ENCODE peak calls at places on chromosomes 12 and 14, in five cellular contexts. One of them, this sample, is unnamed.

GRCh38 chr12:109156586-109156985 is 40.2 kb downstream of the ACACB start:
- ATAC-seq in right cardiac atrium: no peak
- ATAC-seq in IMR-90: no peak
- ATAC-seq in GM12878: no peak
- ATAC-seq in upper lobe of left lung: no peak
- ATAC-seq in this sample: no peak

GRCh38 chr14:65832431-65833253 is 420.1 kb downstream of the FUT8 start:
- ATAC-seq in upper lobe of left lung: no peak
- ATAC-seq in IMR-90: peak; percentile 48
- ATAC-seq in GM12878: no peak
- ATAC-seq in right cardiac atrium: no peak
- ATAC-seq in this sample: no peak

GRCh38 chr12:103314786-103315185 is 181.0 kb downstream of the C12orf42 start:
- ATAC-seq in GM12878: no peak
- ATAC-seq in IMR-90: no peak
- ATAC-seq in right cardiac atrium: no peak
- ATAC-seq in upper lobe of left lung: no peak
- ATAC-seq in this sample: no peak

GRCh38 chr12:82529096-82529495 is 157.6 kb upstream of the TMTC2 start:
- ATAC-seq in IMR-90: no peak
- ATAC-seq in upper lobe of left lung: no peak
- ATAC-seq in GM12878: peak; percentile 52
- ATAC-seq in right cardiac atrium: no peak
- ATAC-seq in this sample: no peak

GRCh38 chr12:94070520-94070919 is 77.9 kb upstream of the PLXNC1 start:
- ATAC-seq in right cardiac atrium: no peak
- ATAC-seq in upper lobe of left lung: no peak
- ATAC-seq in GM12878: no peak
- ATAC-seq in IMR-90: no peak
- ATAC-seq in this sample: no peak

GRCh38 chr12:102197789-102198188 is at the start of gene PMCH:
- ATAC-seq in upper lobe of left lung: no peak
- ATAC-seq in IMR-90: peak; percentile 54
- ATAC-seq in right cardiac atrium: no peak
- ATAC-seq in GM12878: peak; percentile 89
- ATAC-seq in this sample: no peak

GRCh38 chr12:74449872-74450271 is 87.8 kb upstream of the ATXN7L3B start:
- ATAC-seq in upper lobe of left lung: no peak
- ATAC-seq in right cardiac atrium: no peak
- ATAC-seq in IMR-90: no peak
- ATAC-seq in GM12878: no peak
- ATAC-seq in this sample: no peak

GRCh38 chr12:109154485-109155438 is 38.4 kb downstream of the ACACB start:
- ATAC-seq in upper lobe of left lung: peak; percentile 97
- ATAC-seq in right cardiac atrium: peak; percentile 98
- ATAC-seq in GM12878: peak; percentile 99
- ATAC-seq in IMR-90: peak; percentile 100
- ATAC-seq in this sample: peak; percentile 93

GRCh38 chr14:93969082-93969828 is 7.1 kb downstream of the ASB2 start:
- ATAC-seq in GM12878: peak; percentile 0
- ATAC-seq in upper lobe of left lung: no peak
- ATAC-seq in right cardiac atrium: no peak
- ATAC-seq in IMR-90: no peak
- ATAC-seq in this sample: no peak

GRCh38 chr12:66188584-66189475 is at the start of gene IRAK3:
- ATAC-seq in IMR-90: peak; percentile 86
- ATAC-seq in GM12878: peak; percentile 79
- ATAC-seq in right cardiac atrium: peak; percentile 99
- ATAC-seq in upper lobe of left lung: peak; percentile 93
- ATAC-seq in this sample: peak; percentile 95

GRCh38 chr12:66187822-66188221 is 1.2 kb upstream of the IRAK3 start:
- ATAC-seq in upper lobe of left lung: no peak
- ATAC-seq in IMR-90: no peak
- ATAC-seq in GM12878: no peak
- ATAC-seq in right cardiac atrium: no peak
- ATAC-seq in this sample: no peak

GRCh38 chr12:66190519-66191406 is 1.7 kb downstream of the IRAK3 start:
- ATAC-seq in upper lobe of left lung: no peak
- ATAC-seq in GM12878: peak; percentile 53
- ATAC-seq in IMR-90: no peak
- ATAC-seq in right cardiac atrium: no peak
- ATAC-seq in this sample: no peak

GRCh38 chr12:66191547-66192126 is 2.6 kb downstream of the IRAK3 start:
- ATAC-seq in upper lobe of left lung: no peak
- ATAC-seq in right cardiac atrium: no peak
- ATAC-seq in IMR-90: no peak
- ATAC-seq in GM12878: peak; percentile 3
- ATAC-seq in this sample: no peak

DNA sequence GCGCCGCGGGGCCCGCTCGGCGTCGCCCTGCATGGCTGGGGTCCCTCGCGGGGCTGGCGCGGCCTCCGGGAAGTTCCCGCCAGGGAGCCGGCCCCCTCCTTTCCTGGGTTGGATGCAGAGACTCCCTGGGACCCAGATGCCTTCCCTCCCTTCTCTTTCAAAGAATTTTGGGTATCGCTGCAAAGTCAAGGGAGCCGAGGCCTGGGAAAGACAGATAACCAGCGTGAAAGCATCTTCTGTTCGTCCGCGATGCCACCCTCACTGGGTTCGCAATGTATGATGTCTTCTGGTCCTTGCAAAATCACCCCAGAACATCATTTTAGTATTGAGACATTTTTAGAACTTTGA is 436 bp downstream of the IRAK3 start:
- ATAC-seq in upper lobe of left lung: no peak
- ATAC-seq in GM12878: no peak
- ATAC-seq in IMR-90: no peak
- ATAC-seq in right cardiac atrium: no peak
- ATAC-seq in this sample: peak; percentile 48
- H3K4me3 ChIP-seq in upper lobe of left lung: peak overlapping the region; percentile 54
- H3K4me3 ChIP-seq in GM12878: peak overlapping the region; percentile 55
- H3K4me3 ChIP-seq in IMR-90: peak overlapping the region; percentile 54
- H3K4me3 ChIP-seq in right cardiac atrium: peak overlapping the region; percentile 81
- H3K4me3 ChIP-seq in this sample: peak overlapping the region; percentile 61

DNA sequence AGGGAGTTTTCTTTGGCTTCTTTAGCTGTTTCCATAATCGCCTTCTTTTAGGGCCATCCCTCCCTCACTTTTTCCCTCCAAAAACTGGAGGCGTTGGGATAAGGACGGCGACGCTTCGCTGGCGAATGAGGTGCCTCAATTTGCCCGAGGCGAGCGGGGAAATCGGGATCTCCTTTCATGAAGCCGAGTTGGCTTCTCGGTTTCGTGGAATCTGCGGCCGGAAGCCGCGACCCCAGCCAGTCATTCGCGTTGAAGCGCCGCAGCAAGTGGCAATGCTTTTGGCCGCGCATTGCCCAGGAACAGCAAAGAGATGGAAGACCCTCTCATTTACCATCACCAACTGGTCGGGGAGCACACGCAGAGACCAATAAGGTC is 8.3 kb upstream of the SIX1 start:
- ATAC-seq in IMR-90: no peak
- ATAC-seq in GM12878: peak; percentile 6
- ATAC-seq in right cardiac atrium: no peak
- ATAC-seq in upper lobe of left lung: no peak
- ATAC-seq in this sample: no peak
- H3K27me3 ChIP-seq in IMR-90: no peaks in the 10 kb centered on the region
- H3K27me3 ChIP-seq in GM12878: peaks cover 23% of the 10 kb centered on the region
- H3K27me3 ChIP-seq in right cardiac atrium: no peaks in the 10 kb centered on the region
- H3K27me3 ChIP-seq in upper lobe of left lung: peaks cover 52% of the 10 kb centered on the region
- H3K27me3 ChIP-seq in this sample: peaks cover 94% of the 10 kb centered on the region

GRCh38 chr14:74239848-74240793 is 872 bp downstream of the VSX2 start:
- ATAC-seq in IMR-90: peak; percentile 22
- ATAC-seq in upper lobe of left lung: no peak
- ATAC-seq in right cardiac atrium: peak; percentile 17
- ATAC-seq in GM12878: no peak
- ATAC-seq in this sample: no peak
- H3K4me3 ChIP-seq in IMR-90: no peak overlapping the region
- H3K4me3 ChIP-seq in upper lobe of left lung: peak overlapping the region; percentile 33
- H3K4me3 ChIP-seq in right cardiac atrium: peak overlapping the region; percentile 18
- H3K4me3 ChIP-seq in GM12878: no peak overlapping the region
- H3K4me3 ChIP-seq in this sample: peak overlapping the region; percentile 42

DNA sequence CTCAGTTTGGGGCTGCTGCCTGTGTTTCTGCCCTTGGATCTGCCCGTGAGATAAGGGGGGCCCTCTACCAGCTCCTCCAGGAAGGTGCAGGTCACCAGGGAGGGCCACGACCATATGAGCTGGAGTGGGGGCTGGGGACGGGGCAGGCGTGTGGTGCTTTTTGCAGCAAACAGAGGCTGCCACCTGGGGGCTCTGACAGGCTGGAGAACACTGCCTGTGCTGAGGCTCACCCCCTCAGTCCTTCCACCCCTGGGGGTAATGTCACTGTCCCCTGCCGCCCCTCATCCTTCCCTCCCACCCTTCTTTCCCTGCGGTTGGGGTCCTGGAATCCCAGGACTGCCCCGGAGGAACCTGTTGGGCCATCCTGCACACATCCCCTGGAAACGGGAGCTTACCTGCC is 3.2 kb downstream of the PLD4 start:
- ATAC-seq in GM12878: no peak
- ATAC-seq in upper lobe of left lung: no peak
- ATAC-seq in IMR-90: no peak
- ATAC-seq in right cardiac atrium: no peak
- ATAC-seq in this sample: no peak
- H3K27me3 ChIP-seq in GM12878: no peaks in the 10 kb centered on the region
- H3K27me3 ChIP-seq in upper lobe of left lung: no peaks in the 10 kb centered on the region
- H3K27me3 ChIP-seq in IMR-90: peaks cover 34% of the 10 kb centered on the region
- H3K27me3 ChIP-seq in right cardiac atrium: no peaks in the 10 kb centered on the region
- H3K27me3 ChIP-seq in this sample: no peaks in the 10 kb centered on the region

DNA sequence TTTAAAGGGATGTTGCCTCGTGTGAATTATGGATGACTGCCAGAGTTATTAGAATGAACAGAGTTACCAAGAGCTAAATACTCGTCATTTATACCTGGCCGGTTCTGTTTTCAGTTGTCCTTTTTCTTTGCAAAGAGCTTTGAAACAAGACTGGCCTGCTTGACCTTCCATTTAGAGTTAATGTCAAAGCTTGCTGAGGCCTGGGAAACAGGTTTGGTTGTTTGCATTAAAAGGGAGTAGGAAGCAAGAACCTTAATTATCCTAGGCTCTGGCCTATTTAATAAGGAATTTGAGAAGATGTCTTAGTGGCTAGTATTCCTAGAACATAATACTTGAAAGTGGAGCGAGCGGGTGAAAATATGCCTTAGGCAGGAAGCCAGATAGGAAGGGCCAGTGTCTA is 233.3 kb downstream of the CACNA1C start:
- ATAC-seq in right cardiac atrium: no peak
- ATAC-seq in GM12878: no peak
- ATAC-seq in upper lobe of left lung: no peak
- ATAC-seq in IMR-90: no peak
- ATAC-seq in this sample: no peak
- H3K4me3 ChIP-seq in right cardiac atrium: no peak overlapping the region
- H3K4me3 ChIP-seq in GM12878: no peak overlapping the region
- H3K4me3 ChIP-seq in upper lobe of left lung: no peak overlapping the region
- H3K4me3 ChIP-seq in IMR-90: no peak overlapping the region
- H3K4me3 ChIP-seq in this sample: no peak overlapping the region

DNA sequence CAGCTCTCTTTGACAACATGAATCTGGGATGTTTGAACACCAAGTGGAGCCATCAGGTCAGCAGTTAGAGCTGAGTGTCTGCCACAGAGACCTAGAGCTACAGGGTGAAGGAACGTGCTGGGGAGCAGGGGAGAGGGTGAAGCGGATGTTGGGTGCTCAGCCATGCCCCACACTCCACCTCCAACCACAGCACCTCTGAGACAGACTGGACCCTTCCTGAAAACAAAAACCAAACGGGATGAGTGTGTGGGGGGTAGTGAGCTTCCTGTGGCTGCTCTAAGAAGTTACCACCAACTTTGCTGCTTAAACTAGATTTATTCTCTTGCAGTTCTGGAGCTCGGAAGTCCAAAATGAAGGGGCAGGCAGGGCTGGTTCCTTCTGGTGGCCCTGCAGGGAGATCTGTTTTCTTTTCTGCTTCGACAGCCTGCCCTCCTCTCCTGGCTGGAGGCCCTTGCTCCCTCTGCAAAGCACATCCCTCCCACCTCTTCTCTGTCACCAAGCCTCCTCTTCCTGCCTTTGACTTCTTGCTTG is 5.6 kb upstream of the GOLGA3 start:
- ATAC-seq in GM12878: no peak
- ATAC-seq in IMR-90: no peak
- ATAC-seq in right cardiac atrium: no peak
- ATAC-seq in upper lobe of left lung: no peak
- ATAC-seq in this sample: no peak
- H3K27me3 ChIP-seq in GM12878: no peaks in the 10 kb centered on the region
- H3K27me3 ChIP-seq in IMR-90: no peaks in the 10 kb centered on the region
- H3K27me3 ChIP-seq in right cardiac atrium: no peaks in the 10 kb centered on the region
- H3K27me3 ChIP-seq in upper lobe of left lung: no peaks in the 10 kb centered on the region
- H3K27me3 ChIP-seq in this sample: no peaks in the 10 kb centered on the region

GRCh38 chr14:96148631-96149030 is 56.0 kb upstream of the BDKRB2 start:
- ATAC-seq in upper lobe of left lung: no peak
- ATAC-seq in right cardiac atrium: no peak
- ATAC-seq in GM12878: no peak
- ATAC-seq in IMR-90: no peak
- ATAC-seq in this sample: no peak

GRCh38 chr14:96149131-96149530 is 55.5 kb upstream of the BDKRB2 start:
- ATAC-seq in IMR-90: no peak
- ATAC-seq in upper lobe of left lung: peak; percentile 46
- ATAC-seq in GM12878: no peak
- ATAC-seq in right cardiac atrium: no peak
- ATAC-seq in this sample: no peak

GRCh38 chr14:96143906-96144305 is 60.7 kb upstream of the BDKRB2 start:
- ATAC-seq in upper lobe of left lung: no peak
- ATAC-seq in GM12878: no peak
- ATAC-seq in IMR-90: no peak
- ATAC-seq in right cardiac atrium: no peak
- ATAC-seq in this sample: no peak

GRCh38 chr14:96145116-96145864 is 59.3 kb upstream of the BDKRB2 start:
- ATAC-seq in right cardiac atrium: no peak
- ATAC-seq in IMR-90: peak; percentile 86
- ATAC-seq in GM12878: no peak
- ATAC-seq in upper lobe of left lung: no peak
- ATAC-seq in this sample: no peak

GRCh38 chr14:96146131-96146771 is 58.4 kb upstream of the BDKRB2 start:
- ATAC-seq in GM12878: no peak
- ATAC-seq in upper lobe of left lung: peak; percentile 81
- ATAC-seq in IMR-90: peak; percentile 72
- ATAC-seq in right cardiac atrium: peak; percentile 51
- ATAC-seq in this sample: peak; percentile 73
- H3K4me3 ChIP-seq in GM12878: no peak overlapping the region
- H3K4me3 ChIP-seq in upper lobe of left lung: no peak overlapping the region
- H3K4me3 ChIP-seq in IMR-90: peak overlapping the region; percentile 4
- H3K4me3 ChIP-seq in right cardiac atrium: no peak overlapping the region
- H3K4me3 ChIP-seq in this sample: no peak overlapping the region

This sample was measured in gastroesophageal sphincter.